ENCODE peak calls at places on chromosome 10, in four cellular contexts. X is ureter, A is AG09309, Z is HEK293T. Y is an unnamed sample.

GRCh38 chr10:95289003-95289920 is 1.5 kb downstream of the PDLIM1 start:
- DNase-seq in A (no peak), X (no peak), Z (peak; percentile 42), Y (peak; percentile 84)

GRCh38 chr10:102670065-102670400 is 25.8 kb downstream of the TRIM8 start:
- DNase-seq in X (no peak), Z (no peak), A (no peak), Y (no peak)

GRCh38 chr10:124676416-124677062 is 67.6 kb downstream of the FAM53B start:
- DNase-seq in Z (no peak), A (no peak), X (no peak), Y (no peak)

GRCh38 chr10:48448796-48449195 is 142.3 kb downstream of the MAPK8 start:
- DNase-seq in A (no peak), Z (no peak), X (no peak), Y (no peak)

GRCh38 chr10:112466802-112467201 is 19.8 kb downstream of the VTI1A start:
- DNase-seq in A (no peak), Z (no peak), X (no peak), Y (no peak)

GRCh38 chr10:101879456-101880189 is 36.0 kb upstream of the KCNIP2 start:
- DNase-seq in X (no peak), A (peak; percentile 35), Z (no peak), Y (no peak)

GRCh38 chr10:130618636-130619035 is 482.4 kb downstream of the GLRX3 start:
- DNase-seq in A (no peak), X (no peak), Z (no peak), Y (no peak)

GRCh38 chr10:88254091-88254490 is 329.0 kb downstream of the RNLS start:
- DNase-seq in A (peak; percentile 57), Z (no peak), X (no peak), Y (no peak)

GRCh38 chr10:119496282-119496681 is 46.2 kb downstream of the RGS10 start:
- DNase-seq in Z (no peak), A (no peak), X (no peak), Y (no peak)